ENCODE peak calls at places on chromosomes 16 and 17, in four cellular contexts. One of them, this sample, is unnamed.

GRCh38 chr17:45246861-45247428 is 14.9 kb downstream of the SPATA32 start:
- DNase-seq in GM23338: peak
- DNase-seq in adrenal gland: peak
- DNase-seq in PC-3: peak
- DNase-seq in this sample: no peak

GRCh38 chr17:27281438-27281837 is 12.5 kb upstream of the WSB1 start:
- DNase-seq in GM23338: no peak
- DNase-seq in PC-3: no peak
- DNase-seq in adrenal gland: no peak
- DNase-seq in this sample: no peak

GRCh38 chr17:70503449-70503848 is 334.1 kb downstream of the KCNJ2 start:
- DNase-seq in GM23338: no peak
- DNase-seq in adrenal gland: no peak
- DNase-seq in PC-3: no peak
- DNase-seq in this sample: no peak

GRCh38 chr16:86338403-86339115 is 171.8 kb upstream of the FOXF1 start:
- DNase-seq in GM23338: no peak
- DNase-seq in adrenal gland: no peak
- DNase-seq in PC-3: no peak
- DNase-seq in this sample: no peak

GRCh38 chr17:15106540-15106939 is 158.6 kb downstream of the PMP22 start:
- DNase-seq in adrenal gland: no peak
- DNase-seq in GM23338: no peak
- DNase-seq in PC-3: peak
- DNase-seq in this sample: no peak

GRCh38 chr16:2022723-2023097 is 3.1 kb downstream of the NPW start:
- DNase-seq in adrenal gland: peak
- DNase-seq in PC-3: peak
- DNase-seq in GM23338: peak
- DNase-seq in this sample: no peak

GRCh38 chr16:27313422-27314160 is at the start of gene IL4R:
- DNase-seq in adrenal gland: peak
- DNase-seq in GM23338: peak
- DNase-seq in PC-3: peak
- DNase-seq in this sample: peak

GRCh38 chr17:146546-146945 is 9.2 kb downstream of the SCGB1C2 start:
- DNase-seq in adrenal gland: peak
- DNase-seq in PC-3: no peak
- DNase-seq in GM23338: no peak
- DNase-seq in this sample: no peak

GRCh38 chr16:2475413-2476344 is 752 bp downstream of the TBC1D24 start:
- DNase-seq in adrenal gland: no peak
- DNase-seq in PC-3: no peak
- DNase-seq in GM23338: peak
- DNase-seq in this sample: peak

GRCh38 chr17:4167786-4168185 is 24.8 kb downstream of the CYB5D2 start:
- DNase-seq in GM23338: no peak
- DNase-seq in adrenal gland: peak
- DNase-seq in PC-3: no peak
- DNase-seq in this sample: no peak

GRCh38 chr17:2814499-2815341 is 18.5 kb downstream of the RAP1GAP2 start:
- DNase-seq in adrenal gland: no peak
- DNase-seq in GM23338: no peak
- DNase-seq in PC-3: peak
- DNase-seq in this sample: peak

GRCh38 chr16:49756971-49757743 is 98.8 kb downstream of the ZNF423 start:
- DNase-seq in GM23338: no peak
- DNase-seq in PC-3: peak
- DNase-seq in adrenal gland: no peak
- DNase-seq in this sample: no peak

DNA sequence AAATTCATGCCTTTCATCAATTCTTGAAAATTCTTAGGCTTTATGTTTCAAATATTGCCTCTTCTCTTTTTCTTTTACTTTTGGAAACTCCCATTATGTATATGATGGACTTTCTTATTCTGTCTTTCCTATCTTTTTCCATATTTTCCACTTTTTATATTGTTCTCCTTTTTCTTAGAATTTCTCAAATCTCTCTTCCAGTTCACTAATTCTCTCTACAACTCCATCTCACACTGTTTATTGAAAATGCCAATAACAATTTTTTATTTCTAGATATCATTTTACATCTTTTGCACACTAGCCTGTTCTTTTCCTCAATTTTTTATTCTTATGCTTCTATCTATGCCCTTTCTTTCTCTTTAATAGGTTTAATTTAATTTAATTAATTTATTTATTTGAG is 43.8 kb upstream of the EFCAB3 start:
- DNase-seq in GM23338: no peak
- DNase-seq in adrenal gland: no peak
- DNase-seq in PC-3: no peak
- DNase-seq in this sample: no peak
- H3K4me3 ChIP-seq in GM23338: no peak
- H3K4me3 ChIP-seq in adrenal gland: no peak
- H3K4me3 ChIP-seq in PC-3: no peak
- H3K4me3 ChIP-seq in this sample: no peak

DNA sequence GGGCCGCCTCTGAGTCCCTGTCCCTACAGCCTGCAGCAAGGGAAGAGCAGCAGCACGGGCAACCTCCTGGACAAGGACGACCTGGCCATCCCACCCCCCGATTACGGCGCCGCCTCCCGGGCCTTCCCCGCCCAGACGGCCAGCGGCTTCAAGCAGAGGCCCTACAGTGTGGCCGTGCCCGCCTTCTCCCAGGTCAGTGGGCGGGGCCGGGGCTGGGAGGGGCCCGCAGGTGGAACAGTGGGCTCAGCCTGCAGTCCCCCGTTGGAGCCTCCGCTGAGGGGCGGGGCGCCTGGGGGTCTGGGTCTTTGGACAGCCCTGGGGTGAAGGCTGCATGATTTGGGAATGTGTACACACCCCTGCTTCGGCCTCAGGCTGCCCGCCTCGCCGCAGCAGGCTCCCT is 58.6 kb upstream of the PVALEF start:
- DNase-seq in PC-3: no peak
- DNase-seq in adrenal gland: no peak
- DNase-seq in GM23338: no peak
- DNase-seq in this sample: no peak
- H3K4me3 ChIP-seq in PC-3: no peak
- H3K4me3 ChIP-seq in adrenal gland: no peak
- H3K4me3 ChIP-seq in GM23338: no peak
- H3K4me3 ChIP-seq in this sample: no peak

DNA sequence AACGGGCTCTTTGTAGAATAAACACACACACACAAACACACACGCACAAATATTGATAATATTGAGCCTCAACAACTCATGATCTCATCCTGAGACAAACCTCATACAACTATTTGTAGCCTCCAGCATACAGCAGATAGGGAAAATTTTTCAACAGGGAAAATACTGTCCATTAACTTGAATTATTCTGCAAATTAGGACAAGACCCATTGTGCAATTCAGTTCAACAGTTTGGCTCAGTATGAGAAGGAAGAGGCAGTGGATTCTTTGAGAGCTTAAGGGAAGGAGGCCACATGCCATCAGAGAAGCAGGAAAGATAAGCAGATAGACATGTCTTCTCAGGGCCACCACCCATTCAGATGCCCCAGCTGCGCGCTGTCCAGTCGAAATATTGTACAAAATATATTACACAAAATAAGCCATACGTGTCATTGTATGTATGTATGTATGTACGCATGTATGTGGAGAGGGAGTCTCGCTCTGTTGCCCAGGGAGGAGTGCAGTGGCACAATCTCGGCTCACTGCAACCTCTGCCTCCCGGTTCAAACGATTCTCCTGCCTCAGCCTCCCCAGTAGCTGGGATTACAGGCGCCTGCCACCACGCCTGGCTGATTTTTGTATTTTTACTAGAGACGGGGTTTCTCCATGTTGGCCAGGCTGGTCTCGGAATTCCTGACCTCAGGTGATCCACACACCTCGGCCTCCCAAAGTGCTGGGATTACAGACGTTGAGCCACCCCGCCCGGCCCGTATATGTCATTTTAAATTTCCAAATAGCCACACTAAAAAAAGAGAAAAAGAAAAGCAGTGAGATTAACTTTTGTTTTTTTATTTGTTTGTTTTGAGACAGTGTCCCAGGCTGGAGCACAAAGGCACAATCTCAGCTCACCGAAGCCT is 1.8 kb downstream of the ZC3H7A start:
- DNase-seq in GM23338: no peak
- DNase-seq in PC-3: no peak
- DNase-seq in adrenal gland: peak
- DNase-seq in this sample: no peak
- H3K4me3 ChIP-seq in GM23338: peak
- H3K4me3 ChIP-seq in PC-3: peak
- H3K4me3 ChIP-seq in adrenal gland: no peak
- H3K4me3 ChIP-seq in this sample: no peak

GRCh38 chr17:31843382-31843780 is 15.7 kb downstream of the COPRS start:
- DNase-seq in PC-3: no peak
- DNase-seq in adrenal gland: no peak
- DNase-seq in GM23338: no peak
- DNase-seq in this sample: no peak

GRCh38 chr17:31838641-31839225 is 20.3 kb downstream of the COPRS start:
- DNase-seq in GM23338: no peak
- DNase-seq in adrenal gland: no peak
- DNase-seq in PC-3: no peak
- DNase-seq in this sample: no peak

GRCh38 chr17:31835984-31836383 is 23.1 kb downstream of the COPRS start:
- DNase-seq in adrenal gland: no peak
- DNase-seq in GM23338: no peak
- DNase-seq in PC-3: no peak
- DNase-seq in this sample: no peak

GRCh38 chr17:31842416-31843381 is 16.3 kb downstream of the COPRS start:
- DNase-seq in PC-3: peak
- DNase-seq in GM23338: peak
- DNase-seq in adrenal gland: peak
- DNase-seq in this sample: peak

DNA sequence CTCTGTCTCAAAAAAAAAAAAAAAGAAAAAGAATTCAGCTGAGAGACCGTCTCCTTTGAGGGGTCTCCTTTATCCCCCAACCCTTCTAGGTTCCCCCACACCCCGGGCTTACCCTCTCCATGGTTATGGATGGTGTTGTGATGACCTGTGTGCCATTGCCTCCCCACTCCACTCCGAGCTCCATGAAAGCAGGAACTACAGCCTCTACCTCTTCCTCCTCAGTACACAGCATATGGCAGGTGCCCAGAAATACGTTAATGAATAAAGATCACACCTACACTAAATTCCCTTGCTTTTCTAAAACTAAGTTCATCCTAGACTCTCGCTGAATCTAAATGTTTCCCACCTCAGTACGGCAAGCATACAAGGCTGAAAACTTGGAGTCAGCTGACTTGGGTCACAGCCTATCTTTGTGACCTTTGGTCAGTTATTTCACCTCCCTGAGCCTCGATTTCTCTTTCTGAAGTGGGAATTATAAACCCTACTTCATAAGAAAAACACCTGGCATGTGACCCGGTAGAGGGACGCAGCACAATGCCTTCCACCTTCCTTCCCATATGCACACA is 17.1 kb downstream of the COPRS start:
- DNase-seq in GM23338: no peak
- DNase-seq in PC-3: no peak
- DNase-seq in adrenal gland: no peak
- DNase-seq in this sample: peak
- H3K4me3 ChIP-seq in GM23338: no peak
- H3K4me3 ChIP-seq in PC-3: peak
- H3K4me3 ChIP-seq in adrenal gland: no peak
- H3K4me3 ChIP-seq in this sample: no peak

DNA sequence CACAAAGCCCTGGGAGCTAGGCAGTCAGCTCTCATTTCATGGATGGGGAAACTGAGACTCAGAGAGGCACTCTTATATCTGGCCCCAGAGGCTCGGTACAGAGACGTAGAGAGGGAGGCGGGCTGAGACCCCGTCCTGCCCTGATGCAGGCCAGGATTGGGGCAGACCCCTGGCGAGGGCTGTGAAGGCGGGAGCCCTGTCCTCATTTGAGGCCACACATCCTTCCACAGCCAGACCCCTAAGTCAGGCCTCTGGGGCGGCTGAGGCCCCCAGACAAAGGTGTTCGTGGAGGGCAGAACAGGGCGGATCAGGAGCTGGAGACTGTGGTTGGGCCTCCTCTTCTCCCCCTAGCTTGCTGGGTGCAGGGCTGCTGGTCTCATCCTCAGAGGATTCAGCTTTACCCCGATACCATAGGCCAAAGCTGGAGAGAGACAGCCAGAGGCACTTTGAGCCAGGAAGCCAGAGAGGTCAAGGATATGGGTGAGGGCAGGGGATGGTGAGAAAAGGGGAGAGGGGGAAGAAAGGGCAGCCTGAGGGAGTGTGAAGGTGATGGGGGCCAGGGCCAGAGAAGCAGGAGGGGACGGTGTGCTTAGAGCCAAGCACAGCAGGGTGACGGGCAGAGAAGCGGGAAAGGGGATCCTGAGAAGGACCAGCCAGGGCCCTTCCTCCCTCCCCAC is 805 bp upstream of the SCARF1 start:
- DNase-seq in PC-3: no peak
- DNase-seq in GM23338: no peak
- DNase-seq in adrenal gland: no peak
- DNase-seq in this sample: no peak
- H3K4me3 ChIP-seq in PC-3: no peak
- H3K4me3 ChIP-seq in GM23338: no peak
- H3K4me3 ChIP-seq in adrenal gland: no peak
- H3K4me3 ChIP-seq in this sample: no peak

DNA sequence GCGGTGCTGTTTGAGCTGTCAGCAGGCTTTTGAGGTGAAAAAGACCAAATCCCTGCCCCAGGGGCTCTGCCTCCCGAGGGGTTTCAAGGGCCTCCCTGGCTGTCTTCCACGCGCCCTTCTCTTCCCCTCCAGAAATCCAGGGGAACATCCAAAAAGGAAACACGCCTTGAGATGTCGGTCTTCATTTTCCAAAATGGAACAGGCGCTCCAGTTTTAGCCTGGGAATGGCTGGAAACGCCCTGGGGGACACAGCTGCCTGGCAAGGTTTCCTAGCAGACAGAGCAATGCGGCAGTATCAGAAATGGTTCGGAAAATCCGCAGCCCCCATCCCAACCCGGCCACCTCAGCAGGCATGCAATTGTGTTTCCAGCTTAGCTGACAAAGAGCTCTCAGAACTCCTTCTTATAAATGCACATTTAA is 16.6 kb upstream of the LITAF start:
- DNase-seq in PC-3: no peak
- DNase-seq in adrenal gland: no peak
- DNase-seq in GM23338: no peak
- DNase-seq in this sample: no peak
- H3K4me3 ChIP-seq in PC-3: no peak
- H3K4me3 ChIP-seq in adrenal gland: no peak
- H3K4me3 ChIP-seq in GM23338: peak
- H3K4me3 ChIP-seq in this sample: no peak

GRCh38 chr16:7303014-7303676 is 29.5 kb upstream of the RBFOX1 start:
- DNase-seq in PC-3: no peak
- DNase-seq in adrenal gland: no peak
- DNase-seq in GM23338: peak
- DNase-seq in this sample: no peak
- H3K4me3 ChIP-seq in PC-3: no peak
- H3K4me3 ChIP-seq in adrenal gland: no peak
- H3K4me3 ChIP-seq in GM23338: peak
- H3K4me3 ChIP-seq in this sample: no peak

This sample was measured in small intestine.